ENCODE peak calls at places on chromosomes 6 and 20, in ten cellular contexts. N is ovary, I is breast epithelium, P is HFFc6, X is fibroblast of pulmonary artery, C is stomach, K is sigmoid colon, O is upper lobe of left lung, M is adrenal gland, J is epithelial cell of esophagus. Z is an unnamed sample.

GRCh38 chr20:11229772-11230171 is 556.0 kb upstream of the JAG1 start:
- DNase-seq in N (peak), O (peak), I (no peak), C (peak), J (peak), K (no peak), M (peak), X (peak), P (peak), Z (no peak)

GRCh38 chr6:154356690-154357089 is at the start of gene IPCEF1:
- DNase-seq in O (no peak), K (no peak), M (no peak), I (no peak), X (no peak), J (no peak), P (no peak), N (no peak), C (no peak), Z (no peak)

GRCh38 chr20:24702501-24703283 is 233.3 kb downstream of the SYNDIG1 start:
- DNase-seq in M (no peak), O (no peak), P (no peak), X (no peak), N (no peak), I (no peak), J (no peak), K (no peak), C (no peak), Z (no peak)

GRCh38 chr6:162187168-162187935 is 540.2 kb downstream of the PRKN start:
- DNase-seq in I (no peak), N (no peak), K (no peak), C (no peak), P (no peak), X (no peak), J (no peak), O (no peak), M (no peak), Z (no peak)

GRCh38 chr6:167825059-167825758 is 1.5 kb upstream of the AFDN start:
- DNase-seq in I (no peak), K (peak), X (peak), M (no peak), O (no peak), P (peak), N (peak), J (no peak), C (no peak), Z (no peak)

GRCh38 chr6:122400121-122400450 is 634 bp downstream of the HSF2 start:
- DNase-seq in I (no peak), P (peak), X (no peak), M (peak), O (no peak), J (peak), K (no peak), C (no peak), N (no peak), Z (no peak)

GRCh38 chr6:51411726-51412125 is 593.1 kb downstream of the TFAP2B start:
- DNase-seq in N (no peak), O (no peak), P (no peak), K (no peak), M (no peak), I (no peak), J (no peak), C (no peak), X (no peak), Z (no peak)

GRCh38 chr6:124294572-124294971 is 490.9 kb downstream of the NKAIN2 start:
- DNase-seq in O (no peak), M (no peak), N (no peak), I (no peak), X (peak), P (no peak), J (no peak), C (no peak), K (no peak), Z (no peak)

GRCh38 chr6:24744911-24745310 is 26.0 kb upstream of the C6orf62 start:
- DNase-seq in P (no peak), J (no peak), N (no peak), C (no peak), K (no peak), M (no peak), X (no peak), O (no peak), I (no peak), Z (no peak)

GRCh38 chr6:112717856-112718255 is 370.7 kb downstream of the RFPL4B start:
- DNase-seq in J (no peak), K (no peak), N (no peak), I (no peak), M (no peak), C (no peak), O (no peak), X (peak), P (no peak), Z (no peak)

GRCh38 chr6:46323312-46323965 is 152.7 kb upstream of the ENPP5 start:
- DNase-seq in X (peak), C (no peak), N (peak), O (no peak), I (no peak), P (peak), J (peak), K (no peak), M (peak), Z (no peak)

GRCh38 chr20:43383026-43383795 is 74.5 kb upstream of the SRSF6 start:
- DNase-seq in M (no peak), C (no peak), I (no peak), K (no peak), P (peak), N (no peak), X (peak), J (no peak), O (no peak), Z (no peak)

GRCh38 chr6:132931937-132932336 is 117.6 kb downstream of the RPS12 start:
- DNase-seq in P (peak), N (no peak), J (no peak), K (no peak), X (peak), M (no peak), O (no peak), I (peak), C (no peak), Z (no peak)

GRCh38 chr6:130517444-130517931 is 151.7 kb downstream of the TMEM200A start:
- DNase-seq in M (no peak), N (no peak), I (no peak), K (no peak), O (no peak), P (no peak), J (peak), C (no peak), X (no peak), Z (no peak)

GRCh38 chr6:157823523-157824370 is 701 bp downstream of the SNX9 start:
- DNase-seq in M (peak), C (peak), O (peak), N (peak), X (peak), K (peak), I (peak), J (peak), P (peak), Z (no peak)

GRCh38 chr6:23388239-23388803 is 737.7 kb upstream of the NRSN1 start:
- DNase-seq in J (no peak), O (no peak), X (no peak), N (no peak), P (no peak), I (no peak), C (no peak), M (no peak), K (no peak), Z (no peak)

GRCh38 chr6:7991992-7992815 is 72.0 kb downstream of the BLOC1S5 start:
- DNase-seq in I (no peak), M (peak), X (peak), C (no peak), P (peak), K (peak), O (no peak), J (peak), N (peak), Z (no peak)

GRCh38 chr20:19974621-19975435 is 42.3 kb upstream of the NAA20 start:
- DNase-seq in K (peak), N (peak), J (peak), I (peak), M (peak), O (peak), C (peak), P (peak), X (peak), Z (no peak)

GRCh38 chr6:88166493-88166900 is 350 bp upstream of the CNR1 start:
- DNase-seq in N (no peak), I (no peak), P (no peak), C (no peak), X (no peak), M (no peak), J (no peak), K (no peak), O (no peak), Z (no peak)

GRCh38 chr6:45057711-45058110 is 270.4 kb upstream of the RUNX2 start:
- DNase-seq in X (no peak), N (no peak), K (no peak), J (no peak), O (no peak), M (no peak), P (no peak), I (no peak), C (no peak), Z (no peak)

GRCh38 chr6:683742-684440 is 9.0 kb downstream of the EXOC2 start:
- DNase-seq in K (no peak), O (no peak), J (no peak), X (peak), N (no peak), P (peak), C (no peak), I (no peak), M (no peak), Z (no peak)

GRCh38 chr6:109743739-109744138 is 52.6 kb downstream of the FIG4 start:
- DNase-seq in X (peak), C (no peak), N (no peak), J (peak), P (peak), M (no peak), O (no peak), I (no peak), K (no peak), Z (no peak)

GRCh38 chr6:5541751-5542432 is 280.6 kb downstream of the FARS2 start:
- DNase-seq in O (no peak), C (no peak), X (peak), K (no peak), N (no peak), M (no peak), I (no peak), J (peak), P (no peak), Z (no peak)

GRCh38 chr6:70072540-70073179 is 206.3 kb downstream of the COL19A1 start:
- DNase-seq in P (no peak), C (no peak), N (no peak), J (no peak), K (no peak), O (no peak), X (no peak), M (no peak), I (no peak), Z (no peak)

GRCh38 chr6:168826078-168826390 is 385.1 kb downstream of the SMOC2 start:
- DNase-seq in P (no peak), N (no peak), J (no peak), I (no peak), C (no peak), K (no peak), M (no peak), X (no peak), O (no peak), Z (no peak)

GRCh38 chr20:19241440-19241839 is 29.0 kb downstream of the SLC24A3 start:
- DNase-seq in M (no peak), K (no peak), P (no peak), N (no peak), O (no peak), I (no peak), J (no peak), X (no peak), C (no peak), Z (no peak)

GRCh38 chr20:52614036-52614863 is 357.9 kb upstream of the TSHZ2 start:
- DNase-seq in M (no peak), K (no peak), P (no peak), O (no peak), X (no peak), I (no peak), C (no peak), J (no peak), N (no peak), Z (no peak)

GRCh38 chr20:59010995-59011873 is 4.2 kb upstream of the CTSZ start:
- DNase-seq in J (peak), N (no peak), C (peak), X (peak), M (peak), O (no peak), I (peak), P (peak), K (peak), Z (no peak)
- TF ChIP-seq CTCF in J (peak), N (no peak), C (no peak), X (no peak), M (no peak), O (no peak), I (no peak), P (no peak), K (no peak), Z (no peak)

GRCh38 chr20:38343798-38344701 is 2.2 kb upstream of the LBP start:
- DNase-seq in X (no peak), I (no peak), J (no peak), M (no peak), C (no peak), K (no peak), P (no peak), O (no peak), N (no peak), Z (no peak)

GRCh38 chr20:38346247-38346651 is at the start of gene LBP:
- DNase-seq in P (no peak), J (no peak), C (no peak), I (no peak), O (no peak), X (no peak), N (no peak), K (no peak), M (no peak), Z (no peak)

GRCh38 chr20:38346741-38347140 is 459 bp downstream of the LBP start:
- DNase-seq in X (no peak), M (no peak), O (no peak), C (no peak), P (no peak), K (no peak), J (no peak), I (no peak), N (no peak), Z (no peak)

GRCh38 chr20:38343107-38343797 is 3.0 kb upstream of the LBP start:
- DNase-seq in X (peak), N (peak), J (peak), O (no peak), C (peak), K (peak), M (peak), P (no peak), I (no peak), Z (no peak)

GRCh38 chr20:38345643-38346042 is 639 bp upstream of the LBP start:
- DNase-seq in J (no peak), I (no peak), M (no peak), X (no peak), P (no peak), O (no peak), C (no peak), N (no peak), K (no peak), Z (no peak)
- TF ChIP-seq CTCF in J (no peak), I (no peak), M (no peak), X (no peak), P (no peak), O (no peak), C (no peak), N (no peak), K (no peak), Z (no peak)

GRCh38 chr6:37704066-37704465 is 6.4 kb upstream of the MDGA1 start:
- DNase-seq in M (no peak), O (no peak), X (no peak), K (no peak), I (no peak), P (no peak), C (no peak), N (no peak), J (no peak), Z (no peak)

GRCh38 chr6:37704923-37705238 is 7.2 kb upstream of the MDGA1 start:
- DNase-seq in N (no peak), J (no peak), I (no peak), K (no peak), O (no peak), C (no peak), M (no peak), X (no peak), P (no peak), Z (no peak)

GRCh38 chr6:37699138-37699766 is 1.6 kb upstream of the MDGA1 start:
- DNase-seq in I (no peak), N (no peak), O (no peak), M (peak), C (peak), J (peak), K (no peak), P (no peak), X (no peak), Z (no peak)

GRCh38 chr6:37700266-37700973 is 2.7 kb upstream of the MDGA1 start:
- DNase-seq in M (no peak), P (no peak), J (no peak), K (no peak), N (no peak), X (no peak), I (no peak), O (no peak), C (no peak), Z (no peak)

DNA sequence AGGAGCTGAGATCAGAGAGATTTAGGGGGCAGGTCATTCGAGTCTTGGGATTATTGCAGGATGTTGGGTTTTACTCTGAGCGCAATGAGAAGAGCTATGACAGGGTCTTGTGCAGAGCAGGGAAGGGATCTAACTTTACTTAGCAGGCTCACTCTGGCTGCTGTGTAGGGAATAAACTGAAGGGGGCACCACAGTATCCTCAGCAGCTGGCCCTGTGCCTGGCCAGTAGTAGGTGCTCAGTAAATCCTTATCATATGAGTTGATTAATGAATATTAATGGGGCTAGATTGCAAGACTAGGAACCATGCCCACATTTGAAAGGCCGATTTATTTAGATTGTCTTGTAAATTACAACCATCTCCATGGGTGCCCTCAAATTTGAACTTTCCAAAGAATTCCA is 4.6 kb upstream of the MDGA1 start:
- DNase-seq in O (no peak), X (no peak), P (no peak), M (no peak), J (no peak), N (no peak), I (no peak), K (no peak), C (no peak), Z (no peak)
- TF ChIP-seq CTCF in O (no peak), X (peak), P (peak), M (no peak), J (no peak), N (no peak), I (no peak), K (no peak), C (no peak), Z (peak)

DNA sequence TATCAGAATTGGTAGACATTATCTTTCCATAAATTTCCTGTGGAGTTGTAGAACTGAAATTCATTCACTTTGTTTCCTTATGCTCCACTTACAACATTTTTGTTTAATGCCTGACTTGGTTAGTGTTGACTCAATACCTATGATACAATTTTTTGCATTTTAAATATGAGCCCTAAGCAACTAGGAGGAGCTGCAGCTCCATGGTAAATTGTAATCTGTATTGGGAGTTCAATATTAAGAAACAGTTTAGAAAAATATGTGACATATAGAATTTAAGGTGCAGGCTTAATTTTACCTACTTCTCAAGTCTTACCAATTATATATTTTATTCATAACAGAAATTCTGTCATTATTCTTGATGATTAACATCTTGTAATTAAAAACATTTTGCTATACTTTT is 868.3 kb downstream of the EYS start:
- DNase-seq in X (peak), N (no peak), M (no peak), P (no peak), O (no peak), I (no peak), K (no peak), C (no peak), J (peak), Z (no peak)
- TF ChIP-seq CTCF in X (peak), N (no peak), M (no peak), P (no peak), O (no peak), I (no peak), K (no peak), C (no peak), J (peak), Z (no peak)

DNA sequence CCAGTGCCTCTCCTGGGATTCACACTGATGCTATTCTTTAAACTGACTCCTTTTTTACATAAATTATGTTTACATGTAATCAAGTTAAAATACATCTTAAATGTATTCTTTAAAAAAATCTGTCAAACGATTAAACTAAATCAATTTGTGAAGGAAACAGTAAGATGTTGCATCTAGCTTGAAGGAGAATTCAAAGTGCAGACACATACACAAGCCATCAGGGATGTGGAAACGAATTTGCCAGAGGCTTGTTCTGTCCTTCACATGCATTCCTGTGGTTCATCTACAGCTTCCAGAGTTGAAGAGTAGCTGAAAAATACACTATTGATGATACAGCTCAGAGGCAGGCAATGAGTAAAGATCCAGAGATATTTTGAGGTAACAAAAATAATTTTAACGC is 7.3 kb upstream of the BPIFB3 start:
- DNase-seq in P (no peak), J (no peak), N (no peak), I (no peak), M (no peak), K (no peak), X (no peak), C (no peak), O (no peak), Z (no peak)
- TF ChIP-seq CTCF in P (no peak), J (no peak), N (no peak), I (no peak), M (no peak), K (no peak), X (no peak), C (no peak), O (no peak), Z (no peak)

GRCh38 chr20:37451616-37452015 is 69.4 kb upstream of the NNAT start:
- DNase-seq in I (no peak), J (no peak), X (no peak), K (no peak), M (no peak), P (no peak), N (no peak), O (no peak), C (no peak), Z (no peak)

GRCh38 chr20:37452236-37452635 is 68.8 kb upstream of the NNAT start:
- DNase-seq in O (no peak), K (peak), M (no peak), C (no peak), N (no peak), X (no peak), J (no peak), I (no peak), P (no peak), Z (no peak)

GRCh38 chr20:37454636-37455035 is 66.4 kb upstream of the NNAT start:
- DNase-seq in P (no peak), O (no peak), I (no peak), N (no peak), M (no peak), J (no peak), K (no peak), C (no peak), X (no peak), Z (no peak)

GRCh38 chr20:37453836-37454235 is 67.2 kb upstream of the NNAT start:
- DNase-seq in N (no peak), M (no peak), J (no peak), I (no peak), K (peak), P (no peak), C (no peak), O (no peak), X (no peak), Z (no peak)

GRCh38 chr20:37453288-37453687 is 67.8 kb upstream of the NNAT start:
- DNase-seq in M (no peak), J (no peak), C (no peak), I (no peak), O (no peak), P (no peak), K (no peak), N (no peak), X (no peak), Z (no peak)
- TF ChIP-seq CTCF in M (no peak), J (no peak), C (no peak), I (no peak), O (no peak), P (no peak), K (no peak), N (no peak), X (no peak), Z (no peak)

DNA sequence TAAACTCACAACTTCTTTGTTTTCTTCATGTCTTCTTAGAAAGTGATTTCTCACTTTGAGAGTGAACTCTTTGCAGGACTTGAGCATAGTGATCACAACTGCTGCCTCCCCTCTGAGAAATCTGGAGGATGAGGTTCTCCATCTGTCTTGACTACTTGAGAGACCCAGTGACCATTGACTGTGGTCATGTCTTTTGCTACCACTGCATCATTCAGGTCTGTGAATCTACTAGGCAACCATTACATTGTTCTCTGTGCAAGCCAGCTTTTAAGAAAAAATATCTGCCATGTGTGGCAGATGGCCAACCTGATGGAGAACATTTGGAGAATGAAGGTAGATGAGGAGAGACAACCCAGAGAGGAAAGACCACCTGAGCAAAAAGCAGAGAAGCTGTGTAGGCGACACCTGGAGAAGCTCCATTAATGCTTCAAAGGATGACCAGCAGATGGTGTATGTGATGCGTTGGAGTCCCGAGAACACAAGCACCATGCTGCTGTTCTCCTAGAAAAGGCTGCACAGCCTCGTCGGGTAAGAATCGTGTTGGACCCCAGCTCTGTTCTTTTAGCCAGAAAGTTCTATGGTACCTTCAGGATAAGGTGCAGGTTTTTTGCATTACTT is 25.1 kb upstream of the TRIM26 start:
- DNase-seq in I (no peak), J (peak), N (no peak), X (peak), O (no peak), M (peak), K (no peak), P (peak), C (no peak), Z (no peak)
- TF ChIP-seq CTCF in I (no peak), J (peak), N (no peak), X (peak), O (no peak), M (peak), K (no peak), P (peak), C (no peak), Z (peak)

Z was measured in type B pancreatic cell.